ENCODE peak calls at places on chromosomes 1 and 21, in nine cellular contexts. W, X, L, M, B, C, S, D and I are unnamed samples.

GRCh38 chr1:114735479-114735878 is 18.9 kb upstream of the NRAS start:
- DNase-seq in W (no peak), X (no peak), L (no peak), M (no peak), B (no peak), C (no peak), S (no peak), D (no peak), I (no peak)

GRCh38 chr1:25795955-25796806 is 3.8 kb upstream of the SELENON start:
- DNase-seq in W (no peak), X (no peak), L (no peak), M (no peak), B (peak), C (no peak), S (no peak), D (peak), I (no peak)

GRCh38 chr1:58783090-58783992 is 506 bp downstream of the JUN start:
- DNase-seq in W (peak), X (peak), L (peak), M (peak), B (peak), C (peak), S (peak), D (peak), I (no peak)

GRCh38 chr1:167776151-167776550 is 54.4 kb downstream of the MPZL1 start:
- DNase-seq in W (no peak), X (no peak), L (no peak), M (peak), B (no peak), C (no peak), S (no peak), D (no peak), I (peak)

GRCh38 chr1:107935396-107936064 is 29.4 kb downstream of the VAV3 start:
- DNase-seq in W (no peak), X (no peak), L (no peak), M (no peak), B (no peak), C (no peak), S (no peak), D (no peak), I (no peak)

GRCh38 chr1:169009666-169010065 is 96.8 kb upstream of the ATP1B1 start:
- DNase-seq in W (no peak), X (no peak), L (no peak), M (no peak), B (no peak), C (no peak), S (no peak), D (no peak), I (no peak)

GRCh38 chr1:181726608-181727007 is 243.3 kb downstream of the CACNA1E start:
- DNase-seq in W (no peak), X (no peak), L (no peak), M (no peak), B (no peak), C (no peak), S (no peak), D (no peak), I (no peak)

GRCh38 chr1:205989786-205990185 is 13.4 kb downstream of the RAB7B start:
- DNase-seq in W (no peak), X (no peak), L (no peak), M (no peak), B (no peak), C (no peak), S (no peak), D (no peak), I (no peak)

GRCh38 chr1:173477286-173478098 is at the start of gene PRDX6:
- DNase-seq in W (peak), X (peak), L (peak), M (peak), B (peak), C (peak), S (no peak), D (no peak), I (peak)

GRCh38 chr1:7727816-7728477 is 43.1 kb upstream of the VAMP3 start:
- DNase-seq in W (no peak), X (no peak), L (no peak), M (no peak), B (peak), C (no peak), S (no peak), D (no peak), I (no peak)

GRCh38 chr1:40620150-40620549 is 45.3 kb downstream of the RIMS3 start:
- DNase-seq in W (peak), X (peak), L (no peak), M (no peak), B (no peak), C (no peak), S (no peak), D (no peak), I (no peak)

GRCh38 chr1:58931761-58932160 is 147.9 kb upstream of the JUN start:
- DNase-seq in W (no peak), X (no peak), L (no peak), M (no peak), B (no peak), C (no peak), S (no peak), D (no peak), I (no peak)

GRCh38 chr21:21897275-21897883 is 899.2 kb downstream of the NCAM2 start:
- DNase-seq in W (no peak), X (no peak), L (no peak), M (no peak), B (no peak), C (no peak), S (no peak), D (no peak), I (no peak)

GRCh38 chr1:234956821-234957329 is 171.8 kb downstream of the TOMM20 start:
- DNase-seq in W (peak), X (peak), L (peak), M (no peak), B (no peak), C (no peak), S (peak), D (no peak), I (no peak)

GRCh38 chr1:89823679-89824292 is 3.0 kb downstream of the LRRC8D start:
- DNase-seq in W (no peak), X (no peak), L (no peak), M (no peak), B (no peak), C (no peak), S (peak), D (no peak), I (no peak)

GRCh38 chr1:199510314-199510713 is 517.2 kb upstream of the NR5A2 start:
- DNase-seq in W (no peak), X (no peak), L (no peak), M (no peak), B (no peak), C (no peak), S (no peak), D (no peak), I (no peak)

GRCh38 chr1:23159963-23160877 is 8.4 kb downstream of the LUZP1 start:
- DNase-seq in W (no peak), X (no peak), L (no peak), M (no peak), B (no peak), C (no peak), S (no peak), D (no peak), I (no peak)

GRCh38 chr1:90879281-90879680 is 142.6 kb downstream of the ZNF644 start:
- DNase-seq in W (no peak), X (no peak), L (peak), M (peak), B (no peak), C (no peak), S (peak), D (no peak), I (no peak)

GRCh38 chr21:34865922-34866271 is 183.2 kb downstream of the RUNX1 start:
- DNase-seq in W (no peak), X (no peak), L (peak), M (no peak), B (no peak), C (no peak), S (no peak), D (no peak), I (no peak)

GRCh38 chr1:24308365-24309015 is 10.7 kb upstream of the GRHL3 start:
- DNase-seq in W (peak), X (no peak), L (peak), M (no peak), B (no peak), C (no peak), S (no peak), D (no peak), I (no peak)

GRCh38 chr1:66464802-66465201 is 69.2 kb upstream of the SGIP1 start:
- DNase-seq in W (no peak), X (no peak), L (no peak), M (peak), B (no peak), C (no peak), S (no peak), D (no peak), I (peak)

GRCh38 chr1:238991730-238992490 is 394.5 kb upstream of the CHRM3 start:
- DNase-seq in W (no peak), X (no peak), L (no peak), M (no peak), B (no peak), C (no peak), S (no peak), D (no peak), I (peak)

GRCh38 chr1:211752951-211753486 is 77.5 kb downstream of the LPGAT1 start:
- DNase-seq in W (no peak), X (no peak), L (peak), M (no peak), B (no peak), C (no peak), S (no peak), D (no peak), I (no peak)

GRCh38 chr1:108049083-108049819 is 84.3 kb upstream of the VAV3 start:
- DNase-seq in W (peak), X (peak), L (peak), M (no peak), B (no peak), C (no peak), S (peak), D (peak), I (no peak)

GRCh38 chr1:59317780-59318179 is 20.9 kb downstream of the FGGY start:
- DNase-seq in W (no peak), X (no peak), L (no peak), M (no peak), B (no peak), C (no peak), S (no peak), D (no peak), I (no peak)

GRCh38 chr1:222454196-222454595 is 93.7 kb downstream of the HHIPL2 start:
- DNase-seq in W (no peak), X (no peak), L (no peak), M (peak), B (no peak), C (no peak), S (no peak), D (no peak), I (no peak)

GRCh38 chr1:118928739-118929554 is 59.2 kb downstream of the TBX15 start:
- DNase-seq in W (no peak), X (no peak), L (peak), M (peak), B (no peak), C (no peak), S (peak), D (no peak), I (peak)

GRCh38 chr1:236602171-236602570 is 2.1 kb downstream of the HEATR1 start:
- DNase-seq in W (no peak), X (no peak), L (no peak), M (no peak), B (no peak), C (no peak), S (no peak), D (no peak), I (no peak)

GRCh38 chr1:36298640-36299039 is 7.5 kb upstream of the SH3D21 start:
- DNase-seq in W (peak), X (no peak), L (no peak), M (no peak), B (no peak), C (no peak), S (no peak), D (no peak), I (no peak)

GRCh38 chr1:9473032-9473792 is 66.1 kb upstream of the SLC25A33 start:
- DNase-seq in W (peak), X (peak), L (no peak), M (peak), B (no peak), C (peak), S (peak), D (no peak), I (peak)

GRCh38 chr1:90204036-90204594 is 209.2 kb downstream of the ZNF326 start:
- DNase-seq in W (no peak), X (no peak), L (no peak), M (no peak), B (no peak), C (no peak), S (no peak), D (no peak), I (no peak)

GRCh38 chr1:71295340-71295739 is 214.5 kb upstream of the ZRANB2 start:
- DNase-seq in W (no peak), X (no peak), L (no peak), M (no peak), B (no peak), C (no peak), S (no peak), D (no peak), I (no peak)

GRCh38 chr1:223712184-223712855 is at the start of gene CAPN2:
- DNase-seq in W (peak), X (peak), L (peak), M (peak), B (peak), C (peak), S (peak), D (peak), I (peak)

GRCh38 chr1:41955461-41956159 is 36.9 kb upstream of the HIVEP3 start:
- DNase-seq in W (no peak), X (no peak), L (no peak), M (peak), B (no peak), C (no peak), S (no peak), D (no peak), I (peak)

GRCh38 chr1:88773540-88774150 is 89.6 kb downstream of the PKN2 start:
- DNase-seq in W (no peak), X (no peak), L (peak), M (peak), B (no peak), C (no peak), S (no peak), D (no peak), I (peak)

GRCh38 chr1:192104135-192104534 is 54.1 kb upstream of the RGS18 start:
- DNase-seq in W (no peak), X (no peak), L (no peak), M (no peak), B (no peak), C (no peak), S (no peak), D (no peak), I (no peak)

DNA sequence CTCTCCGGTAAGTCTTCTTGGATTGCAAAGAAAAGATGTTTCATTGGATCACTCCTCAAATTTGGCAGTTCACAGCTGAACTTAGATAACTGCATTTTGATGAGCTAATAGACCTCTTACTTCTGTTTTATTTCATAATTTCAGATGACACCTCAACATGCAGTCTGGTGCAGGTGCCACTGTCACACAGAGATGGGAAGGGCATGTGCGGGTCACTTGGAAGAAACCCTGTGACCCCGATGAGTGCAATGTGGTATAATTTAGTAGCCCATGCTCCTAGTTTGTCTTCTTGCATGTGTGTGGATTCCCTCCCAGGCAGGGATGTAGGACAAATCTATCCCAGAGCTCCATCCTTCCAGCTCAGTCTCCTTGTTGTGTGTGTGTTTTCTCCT is 481 bp upstream of the SLAMF1 start:
- DNase-seq in W (no peak), X (no peak), L (no peak), M (no peak), B (no peak), C (no peak), S (no peak), D (no peak), I (no peak)
- H3K4me3 ChIP-seq in W (no peak), X (peak), L (no peak), M (no peak), B (peak), C (no peak), S (no peak), D (peak), I (no peak)

DNA sequence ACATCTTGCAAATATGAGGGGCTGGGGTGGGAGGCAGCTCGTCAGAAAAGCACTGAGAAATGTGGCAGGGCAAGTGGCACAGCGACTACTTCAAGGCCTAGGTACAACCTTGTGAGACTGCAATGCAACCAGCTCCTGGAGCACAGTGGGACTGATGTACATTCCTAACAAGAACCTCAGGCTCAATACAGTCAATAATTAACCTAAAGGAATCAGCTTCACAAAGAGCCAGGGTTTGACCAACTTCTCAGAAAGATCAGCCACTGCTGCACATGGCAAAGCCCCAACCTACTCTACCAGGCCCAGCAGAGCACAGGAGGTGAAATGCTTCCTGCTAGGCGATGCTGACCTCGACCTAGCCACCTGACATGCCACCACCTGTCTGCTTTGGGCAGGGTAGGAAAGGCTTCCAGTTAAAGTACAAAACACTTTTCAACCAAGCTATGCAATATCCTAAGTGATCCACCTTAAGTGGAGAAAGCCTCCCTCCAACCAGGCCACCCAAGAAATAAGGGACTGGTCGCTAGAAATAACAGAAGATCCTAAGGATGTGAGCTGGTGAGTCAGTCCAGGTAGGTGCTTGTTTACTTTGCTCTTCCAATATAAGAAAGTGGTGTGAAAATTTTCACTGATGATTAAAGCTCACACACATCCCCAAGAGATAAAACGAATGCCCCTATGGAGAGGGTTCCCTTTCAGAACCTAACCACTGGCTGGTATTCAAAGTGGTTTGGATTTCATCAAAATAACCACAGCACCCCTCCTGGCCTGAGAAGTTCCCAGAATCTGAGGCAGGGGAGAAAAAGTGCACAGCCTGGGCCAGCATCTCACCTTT is 2.1 kb downstream of the RIPK4 start:
- DNase-seq in W (no peak), X (no peak), L (no peak), M (no peak), B (no peak), C (no peak), S (no peak), D (no peak), I (no peak)
- TF ChIP-seq CTCF in W (no peak), X (no peak), L (no peak), M (no peak), B (no peak), C (no peak), S (no peak), D (no peak), I (no peak)

GRCh38 chr1:178938959-178939317 is 68.1 kb upstream of the ANGPTL1 start:
- DNase-seq in W (peak), X (peak), L (no peak), M (peak), B (no peak), C (peak), S (no peak), D (no peak), I (peak)
- H3K4me3 ChIP-seq in W (no peak), X (peak), L (no peak), M (no peak), B (no peak), C (peak), S (no peak), D (no peak), I (no peak)

GRCh38 chr1:116302281-116302680 is 70.8 kb upstream of the ATP1A1 start:
- DNase-seq in W (no peak), X (no peak), L (no peak), M (no peak), B (no peak), C (no peak), S (no peak), D (no peak), I (no peak)

GRCh38 chr1:116309090-116309870 is 63.8 kb upstream of the ATP1A1 start:
- DNase-seq in W (no peak), X (no peak), L (no peak), M (no peak), B (no peak), C (no peak), S (no peak), D (no peak), I (no peak)

GRCh38 chr1:116310172-116310571 is 62.9 kb upstream of the ATP1A1 start:
- DNase-seq in W (no peak), X (no peak), L (no peak), M (no peak), B (no peak), C (no peak), S (no peak), D (no peak), I (no peak)

GRCh38 chr1:116306837-116307442 is 66.1 kb upstream of the ATP1A1 start:
- DNase-seq in W (no peak), X (no peak), L (no peak), M (no peak), B (no peak), C (no peak), S (no peak), D (no peak), I (no peak)

DNA sequence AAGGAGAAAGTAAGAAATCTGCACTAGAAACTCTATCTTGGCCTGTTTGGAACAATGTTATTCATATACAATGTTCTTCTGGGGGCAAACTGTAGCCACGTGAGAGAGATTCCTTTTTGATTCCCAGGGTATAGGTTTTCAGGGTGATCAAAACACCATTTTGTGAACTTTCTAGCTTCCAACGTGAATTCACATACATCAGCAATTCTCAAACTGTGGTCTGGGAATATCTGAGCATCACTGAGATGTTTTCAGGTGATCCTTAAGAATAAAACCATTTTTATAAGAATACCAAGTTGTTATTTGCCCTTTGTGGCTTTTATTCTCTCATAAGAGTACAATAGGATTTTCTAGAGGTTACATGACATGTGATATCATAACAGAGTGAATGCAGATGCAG is 66.9 kb upstream of the ATP1A1 start:
- DNase-seq in W (no peak), X (no peak), L (no peak), M (no peak), B (no peak), C (no peak), S (no peak), D (no peak), I (no peak)
- TF ChIP-seq CTCF in W (no peak), X (no peak), L (no peak), M (no peak), B (no peak), C (no peak), S (no peak), D (no peak), I (no peak)

GRCh38 chr1:184974086-184974836 is at the start of gene NIBAN1:
- DNase-seq in W (peak), X (peak), L (peak), M (peak), B (peak), C (peak), S (peak), D (peak), I (no peak)

GRCh38 chr1:184972281-184973055 is 1.8 kb downstream of the NIBAN1 start:
- DNase-seq in W (no peak), X (no peak), L (no peak), M (peak), B (no peak), C (no peak), S (no peak), D (no peak), I (no peak)

GRCh38 chr1:184975208-184975875 is 1.0 kb upstream of the NIBAN1 start:
- DNase-seq in W (no peak), X (no peak), L (no peak), M (no peak), B (no peak), C (no peak), S (no peak), D (no peak), I (no peak)

GRCh38 chr1:184973308-184974085 is 811 bp downstream of the NIBAN1 start:
- DNase-seq in W (peak), X (peak), L (peak), M (peak), B (no peak), C (no peak), S (peak), D (peak), I (no peak)

GRCh38 chr1:184974837-184975115 is 468 bp upstream of the NIBAN1 start:
- DNase-seq in W (no peak), X (no peak), L (no peak), M (no peak), B (no peak), C (no peak), S (no peak), D (no peak), I (no peak)
- H3K4me3 ChIP-seq in W (peak), X (peak), L (peak), M (peak), B (peak), C (peak), S (peak), D (peak), I (no peak)